ENCODE peak calls at places on chromosomes 11 and 22, in seven cellular contexts. I, S, P, W, A, K and Z are unnamed samples.

GRCh38 chr11:9771126-9771624 is 107.3 kb downstream of the SWAP70 start:
- DNase-seq in A (no peak), S (no peak), I (no peak), K (no peak), P (no peak), W (no peak), Z (no peak)

GRCh38 chr11:126561327-126561893 is 205.9 kb downstream of the ST3GAL4 start:
- DNase-seq in S (peak), I (no peak), W (peak), K (no peak), A (no peak), P (peak), Z (no peak)

GRCh38 chr11:85826096-85826855 is 15.3 kb upstream of the SYTL2 start:
- DNase-seq in K (no peak), P (no peak), S (peak), A (peak), W (no peak), I (no peak), Z (no peak)

GRCh38 chr11:624705-625635 is at the start of gene CDHR5:
- DNase-seq in P (no peak), I (no peak), K (no peak), A (no peak), S (no peak), W (peak), Z (no peak)

GRCh38 chr11:68501813-68502212 is 41.3 kb downstream of the PPP6R3 start:
- DNase-seq in I (no peak), K (no peak), W (no peak), A (no peak), S (no peak), P (no peak), Z (no peak)

GRCh38 chr22:42856179-42856864 is 751 bp downstream of the ARFGAP3 start:
- DNase-seq in I (no peak), P (no peak), K (no peak), W (peak), S (peak), A (no peak), Z (no peak)

GRCh38 chr11:122074022-122074421 is 42.0 kb downstream of the BLID start:
- DNase-seq in I (no peak), S (no peak), K (no peak), P (no peak), A (no peak), W (no peak), Z (no peak)

GRCh38 chr11:1472180-1473005 is 14.2 kb downstream of the MOB2 start:
- DNase-seq in P (no peak), S (no peak), W (no peak), I (no peak), A (no peak), K (no peak), Z (no peak)

GRCh38 chr22:20126284-20127029 is 5.1 kb upstream of the ZDHHC8 start:
- DNase-seq in K (no peak), P (no peak), W (no peak), A (no peak), I (no peak), S (no peak), Z (no peak)

GRCh38 chr11:9577551-9577950 is 4.1 kb downstream of the WEE1 start:
- DNase-seq in P (no peak), K (no peak), A (no peak), W (no peak), S (no peak), I (no peak), Z (no peak)

GRCh38 chr11:44097821-44098220 is 2.3 kb downstream of the EXT2 start:
- DNase-seq in A (no peak), I (no peak), K (no peak), W (no peak), S (no peak), P (no peak), Z (no peak)

GRCh38 chr11:14422052-14422813 is 63.2 kb upstream of the RRAS2 start:
- DNase-seq in A (peak), K (no peak), P (peak), S (peak), W (peak), I (peak), Z (peak)

GRCh38 chr11:122405788-122406341 is 249.7 kb upstream of the UBASH3B start:
- DNase-seq in W (no peak), K (no peak), P (no peak), A (no peak), I (no peak), S (no peak), Z (no peak)

GRCh38 chr11:67179892-67180490 is 60.9 kb downstream of the KDM2A start:
- DNase-seq in S (no peak), A (peak), W (no peak), K (no peak), I (no peak), P (no peak), Z (no peak)

GRCh38 chr11:113514856-113515255 is 39.7 kb upstream of the DRD2 start:
- DNase-seq in I (no peak), P (no peak), K (no peak), W (no peak), A (no peak), S (no peak), Z (no peak)

GRCh38 chr22:23401910-23402274 is 178.2 kb downstream of the IGLL1 start:
- DNase-seq in K (no peak), S (peak), A (peak), I (no peak), W (no peak), P (no peak), Z (no peak)

GRCh38 chr11:134665571-134666268 is 253.7 kb upstream of the B3GAT1 start:
- DNase-seq in P (no peak), I (no peak), W (no peak), A (no peak), K (no peak), S (no peak), Z (no peak)

GRCh38 chr22:16559056-16559955 is 33.3 kb downstream of the CCT8L2 start:
- DNase-seq in S (no peak), I (no peak), K (no peak), A (no peak), W (no peak), P (no peak), Z (no peak)

GRCh38 chr11:70742553-70743291 is 344.4 kb downstream of the CTTN start:
- DNase-seq in W (no peak), P (peak), S (peak), I (no peak), K (no peak), A (peak), Z (no peak)

GRCh38 chr11:78268516-78269410 is 80.0 kb downstream of the USP35 start:
- DNase-seq in S (no peak), I (no peak), K (no peak), P (no peak), A (no peak), W (no peak), Z (no peak)

GRCh38 chr11:45180158-45180887 is 33.9 kb downstream of the PRDM11 start:
- DNase-seq in I (peak), P (no peak), W (no peak), A (peak), K (no peak), S (no peak), Z (no peak)

GRCh38 chr11:70233511-70233919 is 30.4 kb downstream of the FADD start:
- DNase-seq in W (peak), S (peak), P (no peak), A (no peak), K (no peak), I (peak), Z (peak)

GRCh38 chr11:62061356-62062222 is 62.2 kb upstream of the INCENP start:
- DNase-seq in I (no peak), W (peak), S (no peak), P (no peak), K (no peak), A (no peak), Z (no peak)

GRCh38 chr11:70860855-70861254 is 391.5 kb downstream of the SHANK2 start:
- DNase-seq in K (no peak), S (no peak), A (no peak), P (no peak), W (no peak), I (no peak), Z (no peak)

GRCh38 chr22:20065896-20066616 is 14.0 kb upstream of the DGCR8 start:
- DNase-seq in P (no peak), A (no peak), S (no peak), W (no peak), I (no peak), K (no peak), Z (no peak)

DNA sequence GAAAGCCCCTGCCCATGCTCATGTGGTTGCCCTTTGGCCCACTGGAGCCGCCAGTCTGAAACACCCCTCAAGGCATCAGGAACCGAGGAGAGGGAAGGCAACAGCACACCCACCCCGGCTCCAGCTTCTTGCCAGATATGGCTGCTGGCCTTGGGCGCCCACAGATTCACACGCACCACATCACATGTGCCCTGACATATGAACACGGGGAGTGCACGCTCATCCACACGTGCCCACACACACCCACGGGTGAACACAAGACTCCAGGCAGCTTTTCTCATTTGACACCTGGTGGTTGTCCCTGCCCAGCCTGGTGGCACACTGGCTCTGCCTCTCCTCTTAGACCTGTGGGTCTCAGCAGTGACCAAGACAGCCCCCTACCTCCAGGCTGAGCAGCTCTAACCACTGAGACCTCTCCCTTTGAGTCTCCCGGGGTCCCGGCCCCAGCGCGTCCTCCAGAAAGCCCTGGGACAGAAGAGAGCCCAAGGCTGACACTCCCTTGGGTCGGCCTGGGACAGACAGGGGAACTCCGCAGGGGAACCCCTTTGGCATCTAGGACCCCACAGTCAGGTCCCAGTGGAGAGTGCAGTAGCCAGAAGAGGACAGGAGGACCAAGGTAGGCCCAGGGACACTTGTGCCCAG is 2.7 kb upstream of the MAPK12 start:
- DNase-seq in K (no peak), P (no peak), W (no peak), A (no peak), I (no peak), S (no peak), Z (no peak)
- TF ChIP-seq SIN3A in K (no peak), P (no peak), W (no peak), A (no peak), I (no peak), S (no peak), Z (no peak)

DNA sequence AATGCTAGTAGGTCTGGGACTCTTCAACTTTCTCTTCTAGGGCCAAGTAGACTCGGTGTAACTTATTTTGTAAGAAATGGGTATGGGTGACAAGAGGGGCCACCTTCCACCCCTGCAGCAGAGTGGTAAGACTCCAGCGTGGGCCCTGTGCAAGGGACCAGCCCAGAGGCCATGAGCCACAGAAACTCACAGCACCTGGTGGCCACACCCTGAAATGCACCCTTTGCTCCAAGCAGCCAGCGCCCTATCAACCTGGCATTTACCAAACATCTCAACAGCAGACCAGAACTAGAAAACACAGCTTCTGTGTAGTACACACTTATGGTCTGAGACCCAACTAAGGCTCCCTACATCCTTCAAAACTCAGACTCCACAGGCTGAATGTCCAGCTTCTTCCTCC is 5.7 kb downstream of the CDCA5 start:
- DNase-seq in A (peak), P (no peak), I (peak), S (peak), K (no peak), W (peak), Z (peak)
- TF ChIP-seq CTCF in A (peak), P (peak), I (peak), S (peak), K (peak), W (peak), Z (peak)

DNA sequence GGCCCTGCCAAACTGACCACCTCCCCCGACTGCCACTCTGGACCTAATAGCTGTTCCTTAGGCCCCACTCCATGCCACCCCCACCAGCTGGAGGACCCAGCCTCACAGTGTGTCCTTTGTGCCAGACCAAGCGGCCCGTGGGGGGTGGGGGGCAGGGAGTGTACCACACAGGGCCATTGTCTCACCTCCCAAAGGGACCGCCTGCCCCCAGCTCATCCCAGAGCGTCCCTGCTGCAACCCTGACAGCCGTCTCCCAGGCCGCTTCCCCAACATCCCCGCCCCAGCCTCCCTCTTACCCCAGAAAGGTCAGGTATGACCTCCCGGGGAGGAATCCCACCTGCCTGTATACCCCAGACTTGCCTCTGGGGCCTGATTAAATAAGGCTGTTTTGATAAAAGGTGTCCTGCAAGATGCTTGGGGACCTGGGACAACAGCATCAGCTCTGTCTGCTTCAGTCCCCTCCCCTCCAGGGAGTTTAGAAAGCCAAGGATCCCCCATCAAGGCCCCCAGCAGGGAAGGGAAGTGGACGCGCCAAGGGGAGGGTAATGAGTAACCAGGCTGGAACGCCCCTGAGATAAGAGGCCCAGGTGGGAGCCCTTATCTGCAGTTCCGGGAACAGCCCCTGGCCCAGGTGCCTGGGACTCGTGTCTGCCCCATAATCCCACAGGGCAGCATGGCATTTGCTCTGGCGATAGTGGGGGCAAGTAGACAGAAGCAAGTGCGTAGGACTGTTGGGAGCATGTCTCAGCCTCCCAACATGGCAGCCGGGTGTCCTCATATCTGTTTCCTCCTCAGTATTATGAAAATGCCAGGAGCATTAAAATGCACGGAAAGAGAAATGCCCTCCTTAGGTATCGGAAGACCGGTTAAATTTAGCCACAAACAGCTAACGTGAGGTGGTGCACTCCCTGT is 9.0 kb downstream of the CDC42EP1 start:
- DNase-seq in I (no peak), S (peak), W (peak), K (no peak), A (no peak), P (no peak), Z (no peak)
- TF ChIP-seq SIN3A in I (no peak), S (no peak), W (peak), K (no peak), A (no peak), P (no peak), Z (no peak)

DNA sequence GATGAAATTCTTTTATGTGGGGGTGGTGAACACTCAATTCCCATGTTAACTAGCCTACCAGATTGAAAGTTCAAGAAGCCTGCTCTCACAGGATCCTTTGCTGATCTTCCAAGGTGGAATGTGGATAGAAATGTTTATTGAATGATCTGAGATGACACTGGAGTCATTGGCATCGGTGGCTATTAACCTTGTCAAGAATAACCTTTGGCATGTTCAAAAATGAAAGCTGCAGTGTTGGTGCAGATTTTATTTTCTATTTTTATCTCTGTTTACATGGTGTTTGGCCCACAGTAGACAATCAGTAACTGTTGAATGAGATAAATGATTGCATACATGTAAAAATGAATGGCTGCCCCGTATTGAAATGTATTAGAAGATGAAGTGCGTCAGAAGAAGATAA is 19.0 kb downstream of the MCAM start:
- DNase-seq in W (no peak), K (no peak), A (no peak), I (no peak), P (no peak), S (no peak), Z (no peak)
- TF ChIP-seq CTCF in W (no peak), K (no peak), A (no peak), I (no peak), P (no peak), S (no peak), Z (no peak)

GRCh38 chr11:2885017-2885675 is 429 bp downstream of the CDKN1C start:
- DNase-seq in P (no peak), I (no peak), W (no peak), K (no peak), A (peak), S (peak), Z (no peak)
- TF ChIP-seq SIN3A in P (no peak), I (no peak), W (no peak), K (no peak), A (no peak), S (no peak), Z (peak)

GRCh38 chr11:18699848-18700261 is 1.3 kb downstream of the TMEM86A start:
- DNase-seq in S (no peak), I (no peak), K (no peak), A (no peak), W (no peak), P (no peak), Z (no peak)

GRCh38 chr11:18700375-18700774 is 1.8 kb downstream of the TMEM86A start:
- DNase-seq in S (no peak), A (no peak), I (no peak), K (no peak), P (no peak), W (no peak), Z (no peak)

GRCh38 chr11:18699269-18699596 is 654 bp downstream of the TMEM86A start:
- DNase-seq in A (peak), I (no peak), K (no peak), S (no peak), P (no peak), W (no peak), Z (no peak)

GRCh38 chr11:18697581-18697980 is 998 bp upstream of the TMEM86A start:
- DNase-seq in K (no peak), I (no peak), P (no peak), S (no peak), A (no peak), W (no peak), Z (no peak)

GRCh38 chr11:18698341-18699268 is at the start of gene TMEM86A:
- DNase-seq in S (peak), P (no peak), W (peak), I (peak), K (no peak), A (peak), Z (no peak)
- TF ChIP-seq CTCF in S (no peak), P (no peak), W (no peak), I (no peak), K (no peak), A (no peak), Z (no peak)

DNA sequence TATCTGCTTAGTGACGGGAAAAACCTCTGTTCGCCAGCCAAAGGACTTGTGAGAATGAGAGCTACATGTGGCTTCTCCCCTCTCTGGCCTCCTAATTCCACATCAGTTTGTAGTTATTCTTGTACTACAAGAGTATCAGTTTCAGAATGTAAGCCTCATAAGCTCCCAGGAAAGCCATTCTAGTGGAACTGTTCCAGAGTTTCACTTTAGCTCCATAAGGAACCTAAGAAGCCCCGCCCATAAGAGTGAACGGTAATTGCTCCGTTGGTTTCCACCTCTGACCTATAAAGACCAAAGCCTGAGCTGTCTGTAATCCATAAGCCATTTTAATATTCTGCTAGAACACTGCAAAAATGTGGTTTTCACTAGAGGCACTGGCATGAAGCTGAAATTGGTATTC is 53.0 kb downstream of the SIK3 start:
- DNase-seq in K (no peak), P (no peak), W (no peak), I (no peak), A (no peak), S (peak), Z (no peak)
- TF ChIP-seq SIN3A in K (no peak), P (no peak), W (no peak), I (no peak), A (no peak), S (no peak), Z (no peak)